ENCODE peak calls at places on chromosomes 5 and 9, in six cellular contexts. N is KBM-7, K is GM12891, F is fibroblast of pulmonary artery, Y is AML-193, Q is WTC11. Z is an unnamed sample.

GRCh38 chr5:1502046-1502736 is 21.6 kb downstream of the LPCAT1 start:
- DNase-seq in N (peak; percentile 24), K (no peak), F (no peak), Y (no peak), Q (no peak), Z (peak; percentile 91)

GRCh38 chr5:90473321-90474234 is 993 bp downstream of the MBLAC2 start:
- DNase-seq in N (peak; percentile 61), K (no peak), F (peak; percentile 42), Y (peak; percentile 20), Q (peak; percentile 62), Z (peak; percentile 50)

GRCh38 chr9:123478967-123479602 is 123.1 kb downstream of the CRB2 start:
- DNase-seq in N (no peak), K (no peak), F (no peak), Y (no peak), Q (no peak), Z (no peak)

GRCh38 chr9:120733190-120733589 is 18.9 kb upstream of the MEGF9 start:
- DNase-seq in N (no peak), K (no peak), F (peak; percentile 91), Y (no peak), Q (no peak), Z (no peak)

GRCh38 chr5:122312670-122312988 is 592 bp downstream of the SNCAIP start:
- DNase-seq in N (no peak), K (no peak), F (peak; percentile 23), Y (no peak), Q (peak; percentile 29), Z (no peak)

GRCh38 chr9:16884373-16884772 is 13.9 kb upstream of the BNC2 start:
- DNase-seq in N (no peak), K (no peak), F (no peak), Y (peak; percentile 66), Q (no peak), Z (no peak)

GRCh38 chr5:96318569-96319100 is 114.4 kb downstream of the PCSK1 start:
- DNase-seq in N (no peak), K (no peak), F (no peak), Y (no peak), Q (no peak), Z (no peak)

GRCh38 chr9:133798160-133798559 is 60.0 kb upstream of the SARDH start:
- DNase-seq in N (no peak), K (no peak), F (no peak), Y (no peak), Q (no peak), Z (no peak)

GRCh38 chr9:108049026-108049591 is 559.5 kb upstream of the KLF4 start:
- DNase-seq in N (no peak), K (no peak), F (peak; percentile 93), Y (no peak), Q (no peak), Z (no peak)

GRCh38 chr5:149154629-149155028 is 13.3 kb downstream of the ABLIM3 start:
- DNase-seq in N (no peak), K (no peak), F (no peak), Y (no peak), Q (no peak), Z (no peak)

GRCh38 chr5:472656-473343 is 29.8 kb downstream of the EXOC3 start:
- DNase-seq in N (peak; percentile 65), K (peak; percentile 99), F (peak; percentile 77), Y (peak; percentile 75), Q (peak; percentile 72), Z (peak; percentile 94)

GRCh38 chr9:115517335-115518075 is 399.5 kb upstream of the TNC start:
- DNase-seq in N (no peak), K (no peak), F (no peak), Y (no peak), Q (no peak), Z (no peak)

GRCh38 chr5:149550267-149550582 is 1.0 kb downstream of the CSNK1A1 start:
- DNase-seq in N (no peak), K (no peak), F (peak; percentile 73), Y (peak; percentile 66), Q (no peak), Z (no peak)

GRCh38 chr9:93303258-93303771 is 119.4 kb downstream of the WNK2 start:
- DNase-seq in N (no peak), K (peak; percentile 13), F (no peak), Y (no peak), Q (peak; percentile 5), Z (no peak)

GRCh38 chr9:121386442-121387175 is 16.6 kb upstream of the STOM start:
- DNase-seq in N (no peak), K (no peak), F (no peak), Y (no peak), Q (no peak), Z (no peak)

GRCh38 chr5:150338546-150338945 is 19.0 kb upstream of the TCOF1 start:
- DNase-seq in N (no peak), K (no peak), F (no peak), Y (no peak), Q (no peak), Z (no peak)

GRCh38 chr5:141783599-141784296 is 94.5 kb downstream of the PCDH1 start:
- DNase-seq in N (no peak), K (no peak), F (no peak), Y (no peak), Q (peak; percentile 48), Z (no peak)

GRCh38 chr9:80899208-80899607 is 790.1 kb downstream of the TLE1 start:
- DNase-seq in N (no peak), K (no peak), F (peak; percentile 17), Y (no peak), Q (no peak), Z (no peak)

GRCh38 chr5:172583931-172584511 is 57.0 kb upstream of the NEURL1B start:
- DNase-seq in N (no peak), K (no peak), F (peak; percentile 72), Y (no peak), Q (no peak), Z (no peak)

GRCh38 chr5:73303139-73304079 is 130.4 kb downstream of the TMEM174 start:
- DNase-seq in N (no peak), K (no peak), F (no peak), Y (no peak), Q (peak; percentile 76), Z (peak; percentile 6)

GRCh38 chr9:10704720-10705119 is 91.9 kb upstream of the PTPRD start:
- DNase-seq in N (no peak), K (no peak), F (peak; percentile 29), Y (no peak), Q (no peak), Z (no peak)

GRCh38 chr5:90983148-90983547 is 400.0 kb downstream of the ARRDC3 start:
- DNase-seq in N (peak; percentile 21), K (no peak), F (peak; percentile 96), Y (peak; percentile 84), Q (no peak), Z (no peak)

GRCh38 chr9:105510024-105510423 is 47.9 kb upstream of the FKTN start:
- DNase-seq in N (no peak), K (no peak), F (peak; percentile 62), Y (no peak), Q (no peak), Z (peak; percentile 55)

GRCh38 chr9:99057665-99058625 is 47.0 kb upstream of the TGFBR1 start:
- DNase-seq in N (peak; percentile 95), K (peak; percentile 44), F (peak; percentile 55), Y (peak; percentile 87), Q (no peak), Z (peak; percentile 81)

GRCh38 chr9:136061405-136061804 is 33.7 kb downstream of the NACC2 start:
- DNase-seq in N (no peak), K (peak; percentile 2), F (no peak), Y (no peak), Q (peak; percentile 9), Z (no peak)

GRCh38 chr5:144697847-144698262 is 527.2 kb downstream of the KCTD16 start:
- DNase-seq in N (no peak), K (no peak), F (peak; percentile 68), Y (no peak), Q (no peak), Z (no peak)

GRCh38 chr5:116507051-116507537 is 67.5 kb downstream of the SEMA6A start:
- DNase-seq in N (no peak), K (no peak), F (peak; percentile 30), Y (no peak), Q (no peak), Z (no peak)

GRCh38 chr5:37120270-37120669 is 128.9 kb downstream of the CPLANE1 start:
- DNase-seq in N (no peak), K (no peak), F (no peak), Y (no peak), Q (no peak), Z (no peak)

GRCh38 chr5:43889238-43889637 is 286.3 kb downstream of the NNT start:
- DNase-seq in N (no peak), K (no peak), F (peak; percentile 67), Y (no peak), Q (no peak), Z (no peak)

GRCh38 chr5:141492168-141492885 is 3.4 kb downstream of the PCDHGC5 start:
- DNase-seq in N (no peak), K (no peak), F (no peak), Y (no peak), Q (peak; percentile 49), Z (peak; percentile 74)